ENCODE peak calls at places on chromosomes 7 and 10, in nine cellular contexts. F is cardiac muscle cell; Y is heart right ventricle; G is AG04449; T is CD4-positive, alpha-beta T cell; X is AG04450; N is WERI-Rb-1; D is Panc1; U is foreskin fibroblast. V is an unnamed sample.

GRCh38 chr10:116274141-116274861 is 1.3 kb upstream of the GFRA1 start:
- DNase-seq in F (peak; percentile 45), Y (no peak), G (no peak), T (no peak), X (no peak), N (peak; percentile 75), D (no peak), U (peak; percentile 12), V (no peak)

GRCh38 chr7:18086165-18087030 is 58.8 kb upstream of the PRPS1L1 start:
- DNase-seq in F (peak; percentile 77), Y (peak; percentile 16), G (no peak), T (no peak), X (no peak), N (peak; percentile 50), D (no peak), U (peak; percentile 4), V (no peak)

GRCh38 chr10:6009961-6010360 is 32.6 kb upstream of the IL15RA start:
- DNase-seq in F (no peak), Y (no peak), G (no peak), T (no peak), X (no peak), N (no peak), D (no peak), U (no peak), V (no peak)

GRCh38 chr7:83876593-83876992 is 227.7 kb upstream of the SEMA3E start:
- DNase-seq in F (no peak), Y (no peak), G (peak; percentile 26), T (no peak), X (no peak), N (no peak), D (no peak), U (peak; percentile 64), V (no peak)

GRCh38 chr7:106486331-106486730 is 174.6 kb downstream of the CCDC71L start:
- DNase-seq in F (no peak), Y (no peak), G (no peak), T (no peak), X (no peak), N (no peak), D (no peak), U (peak; percentile 70), V (peak; percentile 29)

GRCh38 chr10:17597386-17597785 is 19.8 kb downstream of the HACD1 start:
- DNase-seq in F (no peak), Y (no peak), G (no peak), T (no peak), X (no peak), N (no peak), D (no peak), U (no peak), V (no peak)

GRCh38 chr10:14602807-14603538 is 171.7 kb downstream of the FAM107B start:
- DNase-seq in F (no peak), Y (no peak), G (no peak), T (no peak), X (no peak), N (no peak), D (no peak), U (no peak), V (no peak)

GRCh38 chr7:155863721-155864151 is 51.5 kb upstream of the SHH start:
- DNase-seq in F (no peak), Y (no peak), G (no peak), T (no peak), X (no peak), N (no peak), D (no peak), U (no peak), V (no peak)

GRCh38 chr7:36438211-36438610 is 48.5 kb downstream of the ANLN start:
- DNase-seq in F (no peak), Y (no peak), G (no peak), T (no peak), X (no peak), N (no peak), D (no peak), U (no peak), V (no peak)

GRCh38 chr7:36440880-36441279 is 51.2 kb downstream of the ANLN start:
- DNase-seq in F (peak; percentile 24), Y (no peak), G (no peak), T (no peak), X (no peak), N (no peak), D (no peak), U (no peak), V (no peak)

GRCh38 chr7:36439624-36440023 is 50.0 kb downstream of the ANLN start:
- DNase-seq in F (no peak), Y (no peak), G (no peak), T (no peak), X (no peak), N (no peak), D (no peak), U (no peak), V (no peak)

DNA sequence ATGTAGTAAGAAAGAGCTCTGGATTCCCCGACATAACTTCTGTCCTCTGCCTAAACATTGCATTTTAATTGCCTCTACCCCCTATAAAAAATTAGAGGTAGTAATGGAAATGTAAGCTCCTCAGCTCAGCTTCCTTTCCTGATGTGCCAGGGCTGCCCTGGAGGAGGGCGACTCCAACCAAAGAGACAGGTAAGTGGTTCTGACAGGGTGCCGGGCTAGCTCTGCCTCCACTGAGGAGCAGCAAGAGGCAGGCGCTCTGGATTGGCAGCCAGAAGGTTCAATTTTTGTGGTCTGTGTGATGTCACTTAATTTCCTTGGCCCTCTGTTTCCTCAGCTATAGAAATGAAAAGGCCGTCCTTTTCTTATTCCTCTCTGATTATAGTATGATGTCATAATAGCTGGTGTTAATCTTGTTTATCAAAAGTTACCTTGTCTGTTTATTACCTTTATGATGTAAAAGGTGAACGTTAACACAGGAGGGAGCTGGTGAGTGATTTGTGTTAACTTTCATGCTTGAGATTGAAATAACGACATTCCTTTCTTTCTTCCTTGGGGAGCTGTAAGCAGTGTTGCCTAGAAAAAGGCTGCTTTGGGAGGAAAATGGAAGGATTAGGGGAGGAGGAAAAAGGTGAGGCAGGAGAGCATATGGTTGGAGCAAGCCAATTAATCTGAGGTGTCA is 51.8 kb downstream of the ANLN start:
- DNase-seq in F (no peak), Y (no peak), G (no peak), T (no peak), X (no peak), N (peak; percentile 21), D (no peak), U (no peak), V (no peak)
- TF ChIP-seq CTCF in F (no peak), Y (no peak), G (no peak), T (no peak), X (no peak), N (no peak), D (no peak), U (no peak), V (no peak)

GRCh38 chr10:114403545-114404161 is 649 bp downstream of the AFAP1L2 start:
- DNase-seq in F (peak; percentile 39), Y (no peak), G (no peak), T (no peak), X (no peak), N (peak; percentile 25), D (no peak), U (no peak), V (no peak)
- TF ChIP-seq CTCF in F (peak; percentile 22), Y (peak; percentile 18), G (no peak), T (no peak), X (peak; percentile 2), N (peak; percentile 38), D (peak; percentile 82), U (peak; percentile 7), V (peak; percentile 33)

GRCh38 chr7:128219646-128220045 is 21.4 kb upstream of the LEP start:
- DNase-seq in F (no peak), Y (no peak), G (no peak), T (no peak), X (no peak), N (no peak), D (no peak), U (no peak), V (no peak)

GRCh38 chr7:128215739-128216138 is 25.3 kb upstream of the LEP start:
- DNase-seq in F (no peak), Y (peak; percentile 20), G (no peak), T (no peak), X (no peak), N (no peak), D (no peak), U (peak; percentile 53), V (no peak)

GRCh38 chr7:128215281-128215680 is 25.8 kb upstream of the LEP start:
- DNase-seq in F (no peak), Y (no peak), G (peak; percentile 81), T (no peak), X (peak; percentile 51), N (no peak), D (no peak), U (peak; percentile 66), V (peak; percentile 48)

GRCh38 chr7:128217030-128217805 is 23.9 kb upstream of the LEP start:
- DNase-seq in F (no peak), Y (no peak), G (no peak), T (no peak), X (no peak), N (no peak), D (no peak), U (peak; percentile 67), V (no peak)

GRCh38 chr7:128217972-128218652 is 23.0 kb upstream of the LEP start:
- DNase-seq in F (no peak), Y (no peak), G (no peak), T (no peak), X (no peak), N (no peak), D (no peak), U (no peak), V (no peak)
- TF ChIP-seq CTCF in F (peak; percentile 12), Y (no peak), G (no peak), T (no peak), X (peak; percentile 19), N (peak; percentile 42), D (peak; percentile 41), U (no peak), V (peak; percentile 41)

GRCh38 chr10:63133787-63134557 is 844 bp downstream of the NRBF2 start:
- DNase-seq in F (no peak), Y (no peak), G (no peak), T (no peak), X (no peak), N (no peak), D (no peak), U (no peak), V (no peak)

GRCh38 chr10:63132651-63133055 is 475 bp upstream of the NRBF2 start:
- DNase-seq in F (no peak), Y (no peak), G (no peak), T (no peak), X (no peak), N (no peak), D (no peak), U (no peak), V (no peak)

GRCh38 chr10:63129888-63130287 is 3.2 kb upstream of the NRBF2 start:
- DNase-seq in F (no peak), Y (no peak), G (no peak), T (no peak), X (no peak), N (no peak), D (no peak), U (no peak), V (no peak)

GRCh38 chr10:63137306-63137705 is 4.2 kb downstream of the NRBF2 start:
- DNase-seq in F (no peak), Y (no peak), G (no peak), T (no peak), X (no peak), N (no peak), D (no peak), U (no peak), V (peak; percentile 95)

DNA sequence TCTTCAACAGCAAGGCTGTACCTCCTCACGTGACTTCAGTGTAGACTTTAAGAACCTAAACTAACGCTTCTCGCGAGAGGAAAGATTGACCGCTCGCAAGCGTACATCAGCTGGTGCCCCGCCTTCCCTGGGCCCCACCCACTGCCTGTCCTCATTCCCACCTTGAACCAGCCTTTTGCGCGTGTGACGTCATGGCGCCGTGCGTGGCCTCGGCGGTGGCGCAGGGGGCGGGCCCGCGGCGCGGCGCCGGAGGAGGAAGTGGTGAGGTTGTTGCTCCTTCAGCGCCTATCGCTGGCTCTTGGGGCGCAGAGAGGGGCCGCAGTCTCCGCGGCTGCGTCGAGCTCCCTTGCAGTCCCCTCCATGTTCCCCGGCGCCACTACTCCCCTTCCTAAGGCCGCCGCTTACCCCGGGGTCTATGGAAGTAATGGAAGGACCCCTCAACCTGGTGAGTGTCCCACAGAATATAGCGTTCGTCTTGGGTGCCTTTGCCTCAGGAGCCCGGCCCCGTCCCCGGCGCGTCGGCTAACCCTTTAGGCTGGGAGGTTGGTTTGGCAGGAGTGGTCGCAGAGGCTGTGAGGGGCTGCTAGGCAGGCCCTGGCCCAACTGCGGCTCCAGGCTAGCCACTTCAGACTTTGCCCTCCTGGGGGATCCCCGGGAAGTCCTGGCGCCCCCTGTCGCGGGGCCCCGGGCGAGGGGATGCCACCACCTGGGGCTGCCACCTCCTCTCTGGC is at the start of gene NRBF2:
- DNase-seq in F (peak; percentile 98), Y (peak; percentile 98), G (peak; percentile 84), T (peak; percentile 92), X (peak; percentile 94), N (peak; percentile 97), D (peak; percentile 95), U (peak; percentile 98), V (peak; percentile 93)
- TF ChIP-seq CTCF in F (peak; percentile 36), Y (no peak), G (peak; percentile 40), T (peak; percentile 22), X (peak; percentile 35), N (no peak), D (no peak), U (peak; percentile 29), V (peak; percentile 49)